ENCODE peak calls at places on chromosomes 11 and 22, in seven cellular contexts. W, N, S, Z, Q, X and B are unnamed samples.
A peak's percentile ranks its signal among the peaks of the same experiment; 100 is the strongest.

GRCh38 chr11:68418671-68419070 is 41.9 kb upstream of the PPP6R3 start:
- DNase-seq in W (no peak), N (no peak), S (no peak), Z (no peak), Q (no peak), X (no peak), B (no peak)

GRCh38 chr11:43922974-43923326 is 19.5 kb upstream of the C11orf96 start:
- DNase-seq in W (no peak), N (no peak), S (no peak), Z (no peak), Q (no peak), X (no peak), B (no peak)

GRCh38 chr11:30147293-30147692 is 83.5 kb upstream of the FSHB start:
- DNase-seq in W (no peak), N (no peak), S (no peak), Z (no peak), Q (no peak), X (no peak), B (no peak)

GRCh38 chr22:46027219-46028068 is 50.5 kb upstream of the WNT7B start:
- DNase-seq in W (no peak), N (no peak), S (peak; percentile 39), Z (no peak), Q (no peak), X (no peak), B (peak; percentile 59)

GRCh38 chr11:128603752-128604472 is 16.6 kb upstream of the ETS1 start:
- DNase-seq in W (peak; percentile 24), N (no peak), S (peak; percentile 77), Z (no peak), Q (no peak), X (no peak), B (no peak)

GRCh38 chr11:83220279-83220678 is 26.8 kb downstream of the ANKRD42 start:
- DNase-seq in W (no peak), N (no peak), S (no peak), Z (no peak), Q (no peak), X (no peak), B (peak; percentile 8)

GRCh38 chr22:38228873-38229740 is 27.3 kb downstream of the MAFF start:
- DNase-seq in W (no peak), N (peak; percentile 57), S (no peak), Z (no peak), Q (no peak), X (no peak), B (no peak)

GRCh38 chr11:16856022-16856471 is 117.6 kb downstream of the C11orf58 start:
- DNase-seq in W (no peak), N (no peak), S (no peak), Z (no peak), Q (no peak), X (no peak), B (no peak)

GRCh38 chr11:123260511-123261211 is 65.6 kb upstream of the CLMP start:
- DNase-seq in W (peak; percentile 29), N (no peak), S (peak; percentile 51), Z (no peak), Q (no peak), X (no peak), B (no peak)

GRCh38 chr22:46049726-46050450 is 72.9 kb upstream of the WNT7B start:
- DNase-seq in W (no peak), N (no peak), S (no peak), Z (no peak), Q (no peak), X (no peak), B (no peak)

GRCh38 chr11:48043111-48043997 is 63.0 kb downstream of the PTPRJ start:
- DNase-seq in W (no peak), N (no peak), S (no peak), Z (no peak), Q (no peak), X (no peak), B (no peak)

GRCh38 chr11:64385953-64386704 is 27.2 kb downstream of the RPS6KA4 start:
- DNase-seq in W (peak; percentile 69), N (peak; percentile 35), S (peak; percentile 53), Z (no peak), Q (no peak), X (no peak), B (peak; percentile 99)

GRCh38 chr11:67416416-67417335 is 1.2 kb downstream of the CARNS1 start:
- DNase-seq in W (no peak), N (no peak), S (peak; percentile 28), Z (no peak), Q (no peak), X (no peak), B (no peak)

GRCh38 chr22:37991738-37992442 is 7.5 kb upstream of the SOX10 start:
- DNase-seq in W (no peak), N (peak; percentile 15), S (no peak), Z (no peak), Q (no peak), X (no peak), B (no peak)

GRCh38 chr11:126459691-126460404 is 104.4 kb downstream of the ST3GAL4 start:
- DNase-seq in W (no peak), N (peak; percentile 91), S (no peak), Z (no peak), Q (no peak), X (no peak), B (no peak)

GRCh38 chr11:8330416-8330815 is 66.7 kb upstream of the LMO1 start:
- DNase-seq in W (no peak), N (no peak), S (no peak), Z (no peak), Q (no peak), X (no peak), B (no peak)

GRCh38 chr11:8332196-8332595 is 68.5 kb upstream of the LMO1 start:
- DNase-seq in W (no peak), N (no peak), S (no peak), Z (no peak), Q (no peak), X (no peak), B (no peak)

GRCh38 chr11:8330896-8331295 is 67.2 kb upstream of the LMO1 start:
- DNase-seq in W (no peak), N (no peak), S (no peak), Z (no peak), Q (no peak), X (no peak), B (no peak)

GRCh38 chr11:8329961-8330361 is 66.3 kb upstream of the LMO1 start:
- DNase-seq in W (no peak), N (no peak), S (no peak), Z (no peak), Q (no peak), X (peak; percentile 44), B (no peak)

DNA sequence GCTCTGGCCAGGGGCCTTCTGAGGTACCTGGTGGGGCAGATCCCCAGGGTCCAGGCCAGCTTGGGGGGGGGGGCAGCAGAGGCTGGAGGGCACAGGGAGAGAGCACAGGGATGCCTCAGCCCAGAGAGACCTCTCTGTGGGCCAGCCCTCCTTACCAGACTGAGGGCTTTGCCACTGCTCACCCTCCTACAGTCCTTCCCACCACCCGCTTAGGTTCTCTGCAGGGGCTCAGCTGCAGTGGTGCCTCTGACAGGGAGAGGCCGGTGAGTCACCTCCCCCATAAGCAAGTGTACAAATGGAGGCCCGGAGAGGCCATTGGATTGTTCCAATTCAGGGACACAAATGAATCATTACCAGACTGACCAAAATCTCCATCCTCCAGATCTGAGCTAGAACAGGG is 68.1 kb upstream of the LMO1 start:
- DNase-seq in W (no peak), N (no peak), S (no peak), Z (no peak), Q (no peak), X (no peak), B (no peak)
- H3K18ac ChIP-seq in W (no peak overlapping the region), N (no peak overlapping the region), S (no peak overlapping the region), Z (no peak overlapping the region), Q (peak overlapping the region; percentile 84), X (no peak overlapping the region), B (no peak overlapping the region)

DNA sequence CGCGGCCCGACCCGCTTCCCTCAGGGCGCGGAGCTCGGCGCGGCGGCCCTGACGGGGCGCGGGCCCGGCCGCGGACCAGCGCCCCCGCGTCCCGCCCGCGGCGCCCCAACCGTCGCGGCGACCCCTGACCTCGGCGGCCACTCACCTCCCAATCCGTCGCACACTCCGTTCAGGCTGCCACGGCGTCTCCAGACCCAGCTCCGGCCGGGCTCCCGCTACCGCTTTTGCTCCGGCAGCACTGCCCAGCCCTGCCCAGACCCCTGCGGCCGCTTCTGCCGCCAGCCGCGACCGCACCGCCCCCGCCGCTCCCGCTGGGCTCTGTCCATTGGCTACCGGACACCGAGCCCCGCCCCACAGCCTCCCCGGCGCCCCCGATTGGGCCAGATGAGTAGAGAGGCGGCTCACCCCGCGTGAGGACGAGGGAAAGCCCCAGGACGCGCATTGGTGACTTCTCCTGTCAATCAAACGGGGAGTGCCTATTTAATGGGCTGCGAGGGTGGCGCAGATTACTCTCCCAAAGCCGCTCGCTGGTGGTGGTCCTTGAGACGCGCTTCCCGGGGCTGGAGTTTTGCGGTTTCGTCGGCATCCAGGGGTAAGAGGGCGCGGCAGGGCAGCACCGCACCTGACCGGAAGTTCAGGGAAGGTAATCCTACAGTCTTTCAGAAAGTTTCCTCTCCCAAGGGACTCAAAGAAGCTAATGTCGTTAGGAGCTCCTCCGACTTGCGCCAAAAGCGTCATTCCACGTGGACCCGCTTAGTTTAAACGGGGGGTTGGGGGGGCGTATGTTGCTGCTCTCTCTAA is at the start of gene PACSIN2:
- DNase-seq in W (peak; percentile 99), N (peak; percentile 97), S (peak; percentile 99), Z (peak; percentile 99), Q (peak; percentile 99), X (peak; percentile 99), B (peak; percentile 100)
- H3K18ac ChIP-seq in W (peak within 1 kb of the TSS; percentile 63), N (peak within 1 kb of the TSS; percentile 33), S (peak within 1 kb of the TSS; percentile 77), Z (peak within 1 kb of the TSS; percentile 87), Q (peak within 1 kb of the TSS; percentile 89), X (peak within 1 kb of the TSS; percentile 18), B (peak within 1 kb of the TSS; percentile 96)

DNA sequence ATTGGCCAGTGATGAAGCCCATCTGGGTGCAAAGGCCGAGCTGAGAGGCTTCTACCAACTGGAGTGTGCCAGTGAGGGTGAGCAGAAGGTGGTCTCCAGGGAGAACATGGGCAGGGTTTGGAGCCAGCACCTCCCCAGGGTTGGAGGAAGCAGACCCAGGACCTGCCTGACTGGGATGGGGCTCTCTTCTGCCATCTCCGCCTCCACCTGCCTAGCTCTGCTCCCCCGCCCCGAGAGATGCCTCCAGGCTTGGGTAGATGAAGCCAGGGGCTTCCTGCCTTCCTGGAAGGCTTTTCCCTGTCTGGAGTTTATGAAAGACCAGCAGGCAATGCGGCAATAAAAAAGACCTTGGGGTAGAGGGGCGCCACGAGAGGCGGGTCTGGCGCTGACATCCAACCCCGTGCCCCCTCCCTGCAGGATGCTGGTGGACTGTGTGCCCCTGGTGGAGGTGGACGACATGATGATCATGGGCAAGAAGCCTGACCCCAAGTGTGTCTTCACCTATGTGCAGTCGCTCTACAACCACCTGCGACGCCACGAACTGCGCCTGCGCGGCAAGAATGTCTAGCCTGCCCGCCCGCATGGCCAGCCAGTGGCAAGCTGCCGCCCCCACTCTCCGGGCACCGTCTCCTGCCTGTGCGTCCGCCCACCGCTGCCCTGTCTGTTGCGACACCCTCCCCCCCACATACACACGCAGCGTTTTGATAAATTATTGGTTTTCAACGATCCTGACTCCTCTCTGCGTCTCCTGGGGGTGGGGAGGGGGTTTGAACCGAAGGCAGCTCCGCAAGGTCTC is 3.3 kb downstream of the SELENOM start:
- DNase-seq in W (no peak), N (no peak), S (no peak), Z (peak; percentile 49), Q (no peak), X (no peak), B (peak; percentile 75)
- H3K18ac ChIP-seq in W (no peak overlapping the region), N (no peak overlapping the region), S (no peak overlapping the region), Z (no peak overlapping the region), Q (no peak overlapping the region), X (no peak overlapping the region), B (no peak overlapping the region)

DNA sequence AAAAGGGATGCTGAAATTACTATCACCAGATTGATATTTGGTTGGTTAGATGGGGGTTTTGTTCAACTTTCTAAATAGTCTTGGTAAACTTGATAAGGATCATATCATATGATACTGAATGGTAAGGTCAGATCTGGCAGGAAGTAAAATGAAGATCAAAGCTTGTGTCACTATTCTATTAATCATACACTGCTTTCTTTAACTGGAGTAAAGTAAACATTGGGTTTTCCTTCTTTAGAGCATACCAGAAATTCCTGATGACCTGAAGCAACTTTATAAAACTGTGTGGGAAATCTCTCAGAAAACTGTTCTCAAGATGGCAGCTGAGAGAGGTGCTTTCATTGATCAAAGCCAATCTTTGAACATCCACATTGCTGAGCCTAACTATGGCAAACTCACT is 40.2 kb downstream of the RRM1 start:
- DNase-seq in W (peak; percentile 39), N (peak; percentile 64), S (no peak), Z (no peak), Q (no peak), X (no peak), B (no peak)
- H3K18ac ChIP-seq in W (no peak overlapping the region), N (peak overlapping the region; percentile 37), S (no peak overlapping the region), Z (no peak overlapping the region), Q (no peak overlapping the region), X (no peak overlapping the region), B (no peak overlapping the region)